ENCODE peak calls at places on chromosomes 5 and 9, in six cellular contexts. One of them, this sample, is unnamed.

GRCh38 chr5:143121135-143121474 is 282.4 kb downstream of the NR3C1 start:
- DNase-seq in upper lobe of right lung: no peak
- DNase-seq in body of pancreas: no peak
- DNase-seq in CD14-positive monocyte: no peak
- DNase-seq in tibial artery: no peak
- DNase-seq in cardiac muscle cell: no peak
- DNase-seq in this sample: no peak

GRCh38 chr5:94863951-94864350 is 245.5 kb downstream of the SLF1 start:
- DNase-seq in tibial artery: no peak
- DNase-seq in cardiac muscle cell: no peak
- DNase-seq in CD14-positive monocyte: no peak
- DNase-seq in upper lobe of right lung: no peak
- DNase-seq in body of pancreas: no peak
- DNase-seq in this sample: no peak

GRCh38 chr9:128304151-128304970 is 17.9 kb downstream of the TRUB2 start:
- DNase-seq in body of pancreas: no peak
- DNase-seq in upper lobe of right lung: no peak
- DNase-seq in CD14-positive monocyte: no peak
- DNase-seq in cardiac muscle cell: no peak
- DNase-seq in tibial artery: no peak
- DNase-seq in this sample: no peak

GRCh38 chr5:880816-881550 is 11.6 kb downstream of the BRD9 start:
- DNase-seq in tibial artery: no peak
- DNase-seq in cardiac muscle cell: no peak
- DNase-seq in CD14-positive monocyte: no peak
- DNase-seq in upper lobe of right lung: no peak
- DNase-seq in body of pancreas: no peak
- DNase-seq in this sample: no peak

GRCh38 chr5:34534237-34535108 is 121.7 kb upstream of the RAI14 start:
- DNase-seq in body of pancreas: no peak
- DNase-seq in upper lobe of right lung: no peak
- DNase-seq in cardiac muscle cell: no peak
- DNase-seq in CD14-positive monocyte: no peak
- DNase-seq in tibial artery: no peak
- DNase-seq in this sample: no peak

GRCh38 chr5:122507581-122507980 is 195.5 kb downstream of the SNCAIP start:
- DNase-seq in cardiac muscle cell: no peak
- DNase-seq in CD14-positive monocyte: no peak
- DNase-seq in body of pancreas: no peak
- DNase-seq in upper lobe of right lung: no peak
- DNase-seq in tibial artery: no peak
- DNase-seq in this sample: no peak

GRCh38 chr5:81194633-81195333 is 38.3 kb upstream of the CKMT2 start:
- DNase-seq in tibial artery: peak
- DNase-seq in body of pancreas: peak
- DNase-seq in cardiac muscle cell: peak
- DNase-seq in CD14-positive monocyte: peak
- DNase-seq in upper lobe of right lung: peak
- DNase-seq in this sample: peak

GRCh38 chr9:122200960-122201635 is 27.7 kb downstream of the LHX6 start:
- DNase-seq in body of pancreas: no peak
- DNase-seq in tibial artery: no peak
- DNase-seq in upper lobe of right lung: no peak
- DNase-seq in cardiac muscle cell: no peak
- DNase-seq in CD14-positive monocyte: no peak
- DNase-seq in this sample: no peak

GRCh38 chr9:21974542-21975409 is 19.4 kb downstream of the CDKN2A start:
- DNase-seq in body of pancreas: peak
- DNase-seq in tibial artery: no peak
- DNase-seq in upper lobe of right lung: no peak
- DNase-seq in cardiac muscle cell: peak
- DNase-seq in CD14-positive monocyte: no peak
- DNase-seq in this sample: peak

GRCh38 chr9:91178281-91179236 is 183.2 kb downstream of the AUH start:
- DNase-seq in cardiac muscle cell: no peak
- DNase-seq in body of pancreas: no peak
- DNase-seq in upper lobe of right lung: no peak
- DNase-seq in CD14-positive monocyte: no peak
- DNase-seq in tibial artery: no peak
- DNase-seq in this sample: no peak

GRCh38 chr9:125439434-125440272 is 178.0 kb downstream of the GAPVD1 start:
- DNase-seq in upper lobe of right lung: no peak
- DNase-seq in cardiac muscle cell: no peak
- DNase-seq in body of pancreas: no peak
- DNase-seq in CD14-positive monocyte: no peak
- DNase-seq in tibial artery: no peak
- DNase-seq in this sample: peak

GRCh38 chr5:159897786-159898393 is 18.4 kb upstream of the ADRA1B start:
- DNase-seq in cardiac muscle cell: no peak
- DNase-seq in CD14-positive monocyte: no peak
- DNase-seq in tibial artery: no peak
- DNase-seq in body of pancreas: no peak
- DNase-seq in upper lobe of right lung: no peak
- DNase-seq in this sample: no peak

GRCh38 chr5:112417931-112418358 is 1.1 kb downstream of the EPB41L4A start:
- DNase-seq in tibial artery: peak
- DNase-seq in cardiac muscle cell: peak
- DNase-seq in body of pancreas: peak
- DNase-seq in upper lobe of right lung: peak
- DNase-seq in CD14-positive monocyte: no peak
- DNase-seq in this sample: peak

GRCh38 chr5:81749562-81750307 is 1.2 kb downstream of the SSBP2 start:
- DNase-seq in cardiac muscle cell: peak
- DNase-seq in body of pancreas: peak
- DNase-seq in CD14-positive monocyte: peak
- DNase-seq in upper lobe of right lung: peak
- DNase-seq in tibial artery: peak
- DNase-seq in this sample: peak

GRCh38 chr5:86118542-86118941 is 499.2 kb upstream of the COX7C start:
- DNase-seq in body of pancreas: no peak
- DNase-seq in cardiac muscle cell: no peak
- DNase-seq in tibial artery: no peak
- DNase-seq in upper lobe of right lung: no peak
- DNase-seq in CD14-positive monocyte: no peak
- DNase-seq in this sample: no peak
- TF ChIP-seq CTCF in body of pancreas: no peak
- TF ChIP-seq CTCF in cardiac muscle cell: no peak
- TF ChIP-seq CTCF in tibial artery: no peak
- TF ChIP-seq CTCF in upper lobe of right lung: no peak
- TF ChIP-seq CTCF in CD14-positive monocyte: no peak
- TF ChIP-seq CTCF in this sample: peak

GRCh38 chr9:12640866-12641636 is 52.1 kb upstream of the TYRP1 start:
- DNase-seq in body of pancreas: no peak
- DNase-seq in tibial artery: no peak
- DNase-seq in cardiac muscle cell: no peak
- DNase-seq in CD14-positive monocyte: no peak
- DNase-seq in upper lobe of right lung: no peak
- DNase-seq in this sample: no peak

GRCh38 chr9:12643686-12644085 is 49.5 kb upstream of the TYRP1 start:
- DNase-seq in body of pancreas: no peak
- DNase-seq in upper lobe of right lung: no peak
- DNase-seq in CD14-positive monocyte: no peak
- DNase-seq in cardiac muscle cell: no peak
- DNase-seq in tibial artery: no peak
- DNase-seq in this sample: no peak

GRCh38 chr9:12640021-12640587 is 53.1 kb upstream of the TYRP1 start:
- DNase-seq in tibial artery: no peak
- DNase-seq in cardiac muscle cell: peak
- DNase-seq in upper lobe of right lung: no peak
- DNase-seq in CD14-positive monocyte: no peak
- DNase-seq in body of pancreas: peak
- DNase-seq in this sample: no peak
- TF ChIP-seq CTCF in tibial artery: peak
- TF ChIP-seq CTCF in cardiac muscle cell: peak
- TF ChIP-seq CTCF in upper lobe of right lung: peak
- TF ChIP-seq CTCF in CD14-positive monocyte: no peak
- TF ChIP-seq CTCF in body of pancreas: peak
- TF ChIP-seq CTCF in this sample: peak

GRCh38 chr5:167582263-167582662 is 709.2 kb upstream of the WWC1 start:
- DNase-seq in upper lobe of right lung: no peak
- DNase-seq in cardiac muscle cell: no peak
- DNase-seq in CD14-positive monocyte: no peak
- DNase-seq in tibial artery: no peak
- DNase-seq in body of pancreas: no peak
- DNase-seq in this sample: no peak
- TF ChIP-seq CTCF in upper lobe of right lung: no peak
- TF ChIP-seq CTCF in cardiac muscle cell: peak
- TF ChIP-seq CTCF in CD14-positive monocyte: no peak
- TF ChIP-seq CTCF in tibial artery: no peak
- TF ChIP-seq CTCF in body of pancreas: no peak
- TF ChIP-seq CTCF in this sample: no peak

DNA sequence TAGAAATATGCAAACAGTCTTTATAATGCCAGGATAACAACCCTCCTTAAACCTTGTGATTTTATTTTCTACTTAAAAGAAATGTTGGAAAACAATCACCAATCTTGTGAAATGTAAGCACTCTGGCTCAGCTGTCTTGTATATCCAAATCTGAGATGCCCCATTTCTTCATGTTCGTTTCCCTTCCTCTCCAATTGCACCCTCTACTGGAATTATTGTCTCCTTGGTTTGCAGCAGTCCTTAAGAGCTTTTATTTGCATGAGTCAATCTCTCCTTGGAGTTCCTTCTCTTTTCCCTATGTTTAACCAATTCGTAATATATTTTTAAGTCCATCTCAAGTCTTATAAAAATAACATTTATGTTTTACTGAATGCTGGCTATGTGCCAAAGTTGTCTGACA is 362.0 kb upstream of the CDH10 start:
- DNase-seq in CD14-positive monocyte: no peak
- DNase-seq in body of pancreas: no peak
- DNase-seq in tibial artery: no peak
- DNase-seq in cardiac muscle cell: peak
- DNase-seq in upper lobe of right lung: no peak
- DNase-seq in this sample: no peak
- TF ChIP-seq CTCF in CD14-positive monocyte: no peak
- TF ChIP-seq CTCF in body of pancreas: no peak
- TF ChIP-seq CTCF in tibial artery: no peak
- TF ChIP-seq CTCF in cardiac muscle cell: no peak
- TF ChIP-seq CTCF in upper lobe of right lung: no peak
- TF ChIP-seq CTCF in this sample: peak

DNA sequence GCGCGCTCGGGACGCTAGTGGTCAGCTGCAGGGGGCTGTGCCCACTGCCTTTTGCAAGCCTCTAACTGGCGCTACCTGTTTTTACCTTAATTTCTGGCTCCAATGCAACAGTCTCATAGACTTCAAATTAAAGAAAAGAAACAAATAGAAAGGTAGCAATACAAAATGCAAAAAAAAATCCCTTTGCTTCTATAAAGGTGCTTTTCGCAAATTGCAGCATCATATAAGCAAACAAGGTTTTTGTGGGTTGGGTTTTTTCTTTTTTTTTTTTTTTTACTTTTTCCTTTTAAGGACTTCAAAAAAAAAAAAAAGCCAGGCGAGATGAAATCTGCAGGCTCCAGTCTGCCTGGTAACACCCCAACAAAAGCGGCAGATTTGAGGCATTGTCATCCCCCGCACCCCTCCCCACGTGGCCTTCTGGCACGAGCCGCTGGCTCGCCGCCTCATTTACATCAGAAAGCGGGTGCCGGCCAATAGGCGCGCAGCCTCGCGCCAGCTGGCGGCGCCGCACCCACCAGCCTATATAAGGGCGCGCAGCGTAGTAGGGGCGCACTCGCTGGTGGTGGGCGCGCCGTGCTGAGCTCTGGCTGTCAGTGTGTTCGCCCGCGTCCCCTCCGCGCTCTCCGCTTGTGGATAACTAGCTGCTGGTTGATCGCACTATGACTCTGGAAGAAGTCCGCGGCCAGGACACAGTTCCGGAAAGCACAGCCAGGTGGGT is at the start of gene GADD45G:
- DNase-seq in tibial artery: peak
- DNase-seq in cardiac muscle cell: peak
- DNase-seq in CD14-positive monocyte: peak
- DNase-seq in upper lobe of right lung: peak
- DNase-seq in body of pancreas: peak
- DNase-seq in this sample: peak
- TF ChIP-seq CTCF in tibial artery: peak
- TF ChIP-seq CTCF in cardiac muscle cell: no peak
- TF ChIP-seq CTCF in CD14-positive monocyte: peak
- TF ChIP-seq CTCF in upper lobe of right lung: no peak
- TF ChIP-seq CTCF in body of pancreas: peak
- TF ChIP-seq CTCF in this sample: no peak

GRCh38 chr5:132754947-132755346 is 7.7 kb downstream of the CCNI2 start:
- DNase-seq in cardiac muscle cell: peak
- DNase-seq in tibial artery: no peak
- DNase-seq in upper lobe of right lung: no peak
- DNase-seq in CD14-positive monocyte: no peak
- DNase-seq in body of pancreas: no peak
- DNase-seq in this sample: no peak
- TF ChIP-seq CTCF in cardiac muscle cell: peak
- TF ChIP-seq CTCF in tibial artery: peak
- TF ChIP-seq CTCF in upper lobe of right lung: no peak
- TF ChIP-seq CTCF in CD14-positive monocyte: no peak
- TF ChIP-seq CTCF in body of pancreas: no peak
- TF ChIP-seq CTCF in this sample: no peak

DNA sequence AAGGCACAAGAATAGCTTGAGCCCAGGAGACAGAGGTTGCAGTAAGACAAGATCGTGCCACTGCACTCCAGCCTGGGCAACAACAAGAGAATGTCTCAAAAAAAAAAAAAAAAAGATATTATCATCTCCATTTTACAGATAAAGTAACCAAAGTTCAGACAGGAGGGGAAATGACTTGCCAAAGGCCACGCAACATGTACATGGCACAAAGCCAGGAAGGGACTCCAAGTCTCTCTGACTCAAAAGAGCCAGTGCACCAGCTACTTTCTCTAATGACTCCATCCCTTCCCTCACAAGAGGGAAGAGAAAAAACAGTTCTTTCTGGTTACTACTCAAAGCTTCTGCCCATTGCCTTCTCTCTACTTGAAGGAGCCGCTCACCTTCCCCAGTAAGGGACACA is 34.1 kb downstream of the SIL1 start:
- DNase-seq in cardiac muscle cell: no peak
- DNase-seq in upper lobe of right lung: no peak
- DNase-seq in CD14-positive monocyte: peak
- DNase-seq in tibial artery: no peak
- DNase-seq in body of pancreas: peak
- DNase-seq in this sample: no peak
- TF ChIP-seq CTCF in cardiac muscle cell: no peak
- TF ChIP-seq CTCF in upper lobe of right lung: no peak
- TF ChIP-seq CTCF in CD14-positive monocyte: no peak
- TF ChIP-seq CTCF in tibial artery: no peak
- TF ChIP-seq CTCF in body of pancreas: no peak
- TF ChIP-seq CTCF in this sample: no peak

GRCh38 chr5:51416149-51416548 is 32.9 kb downstream of the ISL1 start:
- DNase-seq in body of pancreas: no peak
- DNase-seq in cardiac muscle cell: no peak
- DNase-seq in CD14-positive monocyte: no peak
- DNase-seq in tibial artery: no peak
- DNase-seq in upper lobe of right lung: no peak
- DNase-seq in this sample: no peak
- TF ChIP-seq CTCF in body of pancreas: no peak
- TF ChIP-seq CTCF in cardiac muscle cell: no peak
- TF ChIP-seq CTCF in CD14-positive monocyte: no peak
- TF ChIP-seq CTCF in tibial artery: no peak
- TF ChIP-seq CTCF in upper lobe of right lung: no peak
- TF ChIP-seq CTCF in this sample: no peak

GRCh38 chr9:85332487-85332886 is 409.3 kb downstream of the AGTPBP1 start:
- DNase-seq in upper lobe of right lung: no peak
- DNase-seq in CD14-positive monocyte: no peak
- DNase-seq in body of pancreas: no peak
- DNase-seq in cardiac muscle cell: peak
- DNase-seq in tibial artery: no peak
- DNase-seq in this sample: peak
- TF ChIP-seq CTCF in upper lobe of right lung: no peak
- TF ChIP-seq CTCF in CD14-positive monocyte: no peak
- TF ChIP-seq CTCF in body of pancreas: no peak
- TF ChIP-seq CTCF in cardiac muscle cell: no peak
- TF ChIP-seq CTCF in tibial artery: no peak
- TF ChIP-seq CTCF in this sample: peak